ENCODE peak calls at places on chromosomes 4 and X, in four cellular contexts. Y is IMR-90, N is mesenchymal stem cell, G is trophoblast cell. T is an unnamed sample.

GRCh38 chrX:50812995-50813842 is 775 bp downstream of the SHROOM4 start:
- DNase-seq in G (no peak), N (peak), Y (peak), T (peak)

GRCh38 chr4:24583451-24584174 is 741 bp downstream of the DHX15 start:
- DNase-seq in Y (peak), G (peak), N (peak), T (peak)

GRCh38 chrX:103562801-103563200 is 22.5 kb upstream of the TCEAL4 start:
- DNase-seq in N (no peak), Y (no peak), G (no peak), T (no peak)

GRCh38 chr4:113594231-113594556 is 167.3 kb downstream of the CAMK2D start:
- DNase-seq in Y (no peak), G (no peak), N (no peak), T (no peak)

GRCh38 chr4:101418055-101418454 is 70.7 kb upstream of the PPP3CA start:
- DNase-seq in Y (no peak), N (peak), G (no peak), T (no peak)

GRCh38 chr4:101200561-101200960 is 146.8 kb downstream of the PPP3CA start:
- DNase-seq in G (peak), Y (peak), N (peak), T (no peak)

GRCh38 chrX:18995216-18995615 is 11.3 kb upstream of the PHKA2 start:
- DNase-seq in Y (peak), N (peak), G (peak), T (no peak)

GRCh38 chr4:74284074-74284473 is 24.2 kb upstream of the EPGN start:
- DNase-seq in Y (peak), G (no peak), N (peak), T (no peak)

GRCh38 chrX:109389917-109390316 is 92.0 kb downstream of the GUCY2F start:
- DNase-seq in Y (no peak), N (no peak), G (no peak), T (no peak)

GRCh38 chr4:101033986-101034385 is 313.3 kb downstream of the PPP3CA start:
- DNase-seq in G (no peak), N (no peak), Y (no peak), T (peak)

GRCh38 chr4:126470862-126471261 is 1156.1 kb downstream of the FAT4 start:
- DNase-seq in N (peak), G (no peak), Y (peak), T (no peak)

GRCh38 chrX:49610718-49611310 is 12.0 kb downstream of the GAGE1 start:
- DNase-seq in N (no peak), G (no peak), Y (no peak), T (no peak)

GRCh38 chr4:14596904-14597303 is 405.4 kb upstream of the CPEB2 start:
- DNase-seq in G (no peak), Y (no peak), N (no peak), T (peak)

GRCh38 chr4:76525751-76526150 is 90.7 kb downstream of the SHROOM3 start:
- DNase-seq in G (no peak), N (no peak), Y (no peak), T (no peak)
- H3K14ac ChIP-seq in G (no peak), N (no peak), Y (no peak), T (no peak)

GRCh38 chr4:158671915-158672806 is at the start of gene ETFDH:
- DNase-seq in G (peak), N (peak), Y (peak), T (peak)
- H4K91ac ChIP-seq in G (peak), N (peak), Y (peak), T (no peak)

DNA sequence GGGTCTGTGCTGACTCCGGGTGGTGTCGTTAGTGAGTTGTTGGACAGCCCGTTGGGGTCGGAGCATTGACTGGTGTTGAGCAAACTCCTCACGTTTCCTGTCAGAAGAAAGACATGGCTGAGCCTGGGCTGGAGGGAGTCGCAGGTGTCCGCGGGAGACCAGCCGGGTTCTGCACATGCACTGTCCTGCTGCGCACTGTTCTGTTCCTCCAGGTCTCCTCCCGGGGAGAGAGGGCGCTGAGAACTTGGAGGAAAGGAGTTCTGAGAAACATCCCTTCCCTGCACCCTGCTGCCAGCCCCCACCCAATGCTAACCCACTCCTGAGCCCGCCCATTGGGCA is 1.1 kb downstream of the ZNF141 start:
- DNase-seq in Y (no peak), N (peak), G (no peak), T (no peak)
- H3K9ac ChIP-seq in Y (no peak), N (peak), G (peak), T (peak)

GRCh38 chr4:6494431-6495295 is 22.2 kb upstream of the PPP2R2C start:
- DNase-seq in N (no peak), Y (no peak), G (no peak), T (peak)
- H3K14ac ChIP-seq in N (no peak), Y (no peak), G (no peak), T (peak)

GRCh38 chrX:9466115-9466495 is 1.2 kb downstream of the TBL1X start:
- DNase-seq in N (peak), Y (peak), G (no peak), T (peak)
- H4K91ac ChIP-seq in N (peak), Y (peak), G (no peak), T (no peak)

GRCh38 chr4:128516568-128516967 is 229.0 kb upstream of the PGRMC2 start:
- DNase-seq in Y (peak), N (peak), G (no peak), T (no peak)
- H3K9ac ChIP-seq in Y (no peak), N (peak), G (no peak), T (no peak)

DNA sequence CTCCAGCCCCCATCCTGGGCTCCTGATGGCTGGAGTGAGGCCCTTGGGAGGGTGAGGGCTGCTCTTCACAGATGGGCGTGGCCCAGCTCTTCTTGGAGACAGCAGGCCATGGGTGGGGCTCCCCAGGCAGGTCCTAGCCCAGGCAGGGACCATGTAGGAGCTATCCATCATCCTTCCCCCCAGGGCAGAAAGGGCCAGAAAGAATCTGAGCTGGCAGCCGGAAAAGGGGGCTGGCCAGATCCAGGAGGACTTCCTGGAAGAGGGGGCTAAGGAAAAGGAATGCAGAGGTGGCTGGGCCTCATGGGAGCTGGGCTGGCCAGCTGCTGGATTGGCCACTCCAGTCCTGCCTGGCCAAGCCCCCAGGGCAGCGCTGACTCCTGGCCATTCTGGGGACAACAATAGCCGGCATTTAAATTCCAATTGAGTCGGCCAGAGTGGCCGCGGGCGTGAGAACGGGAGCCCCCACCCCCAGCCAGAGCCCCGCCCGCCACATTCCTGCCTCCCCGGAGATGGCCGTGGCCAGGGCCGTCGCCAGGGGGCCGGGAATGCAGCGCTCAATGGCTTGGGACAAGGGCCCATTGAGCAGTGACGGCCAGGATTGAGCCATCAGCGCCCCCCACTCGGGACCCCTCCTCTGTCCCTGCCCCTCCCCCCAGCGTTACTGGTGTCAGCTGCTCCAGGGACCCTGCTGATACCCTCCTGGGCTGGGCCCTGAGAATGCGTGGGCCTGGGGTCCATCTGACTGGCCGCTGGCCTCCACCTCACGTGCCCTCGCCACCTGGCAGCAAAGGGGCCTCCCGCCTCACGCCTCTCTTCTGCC is 15.1 kb upstream of the FGFR3 start:
- DNase-seq in N (peak), Y (no peak), G (peak), T (peak)
- H3K14ac ChIP-seq in N (no peak), Y (no peak), G (peak), T (peak)

DNA sequence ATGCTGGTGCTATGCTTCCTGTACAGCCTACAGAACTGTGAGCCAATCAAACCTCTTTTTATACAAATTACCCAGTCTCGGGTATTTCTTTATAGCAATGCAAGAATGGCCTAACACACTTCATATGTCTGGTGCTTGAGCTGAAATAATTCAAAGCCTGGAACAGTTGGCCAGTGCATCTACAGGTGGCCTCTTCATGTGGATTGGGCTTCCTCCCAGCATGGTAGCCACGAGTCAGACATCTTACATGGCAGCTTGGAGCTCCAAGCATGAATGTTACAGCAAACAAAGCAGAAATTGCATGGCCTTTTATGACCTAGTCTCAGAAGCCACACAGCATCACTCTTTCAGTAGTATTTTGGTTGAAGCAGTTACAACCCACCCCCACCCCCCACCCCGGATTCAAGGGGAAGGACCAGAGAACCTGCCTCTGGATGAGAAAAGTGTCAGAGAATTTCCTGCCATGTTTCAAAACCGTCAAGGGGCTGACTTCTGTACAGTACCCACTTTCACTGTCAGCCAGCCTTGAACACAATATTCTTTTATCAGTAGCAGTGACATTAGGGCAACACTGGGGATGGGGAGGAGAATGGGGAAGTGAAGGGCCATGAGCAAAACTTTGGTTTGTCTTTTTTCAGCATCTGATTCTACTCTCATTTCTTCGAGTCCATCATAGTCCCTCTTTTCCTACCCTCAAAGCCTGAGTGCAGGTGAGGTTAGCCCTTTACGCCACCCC is 368.7 kb downstream of the BCOR start:
- DNase-seq in Y (no peak), G (no peak), N (no peak), T (no peak)
- H4K91ac ChIP-seq in Y (no peak), G (no peak), N (no peak), T (no peak)